ENCODE peak calls at places on chromosomes 11 and 22, in ten cellular contexts. One of them, this sample, is unnamed.

GRCh38 chr11:16981651-16982194 is 32.5 kb downstream of the PLEKHA7 start:
- DNase-seq in IMR-90: peak
- DNase-seq in DMS153: peak
- DNase-seq in transverse colon: no peak
- DNase-seq in activated naive CD4-positive, alpha-beta T cell treated with Interleukin-2 at 50 U/mL for 16 hours: no peak
- DNase-seq in GM10248: no peak
- DNase-seq in stimulated activated CD4-positive, alpha-beta T cell treated with anti-CD3 and anti-CD28 coated beads, Interleukin-15, amount 100 ng/mL, for 1 hour: no peak
- DNase-seq in NCI-H460: no peak
- DNase-seq in nucleus accumbens: peak
- DNase-seq in OCI-LY7: no peak
- DNase-seq in this sample: no peak

GRCh38 chr22:40312050-40312449 is 34.2 kb upstream of the ADSL start:
- DNase-seq in IMR-90: no peak
- DNase-seq in DMS153: no peak
- DNase-seq in transverse colon: no peak
- DNase-seq in activated naive CD4-positive, alpha-beta T cell treated with Interleukin-2 at 50 U/mL for 16 hours: no peak
- DNase-seq in GM10248: no peak
- DNase-seq in stimulated activated CD4-positive, alpha-beta T cell treated with anti-CD3 and anti-CD28 coated beads, Interleukin-15, amount 100 ng/mL, for 1 hour: no peak
- DNase-seq in NCI-H460: no peak
- DNase-seq in nucleus accumbens: no peak
- DNase-seq in OCI-LY7: no peak
- DNase-seq in this sample: no peak

GRCh38 chr11:3000032-3000961 is 8.2 kb upstream of the NAP1L4 start:
- DNase-seq in IMR-90: peak
- DNase-seq in DMS153: peak
- DNase-seq in transverse colon: peak
- DNase-seq in activated naive CD4-positive, alpha-beta T cell treated with Interleukin-2 at 50 U/mL for 16 hours: no peak
- DNase-seq in GM10248: no peak
- DNase-seq in stimulated activated CD4-positive, alpha-beta T cell treated with anti-CD3 and anti-CD28 coated beads, Interleukin-15, amount 100 ng/mL, for 1 hour: no peak
- DNase-seq in NCI-H460: no peak
- DNase-seq in nucleus accumbens: peak
- DNase-seq in OCI-LY7: no peak
- DNase-seq in this sample: no peak

GRCh38 chr22:25064894-25065560 is 112.5 kb downstream of the KIAA1671 start:
- DNase-seq in IMR-90: no peak
- DNase-seq in DMS153: no peak
- DNase-seq in transverse colon: no peak
- DNase-seq in activated naive CD4-positive, alpha-beta T cell treated with Interleukin-2 at 50 U/mL for 16 hours: no peak
- DNase-seq in GM10248: no peak
- DNase-seq in stimulated activated CD4-positive, alpha-beta T cell treated with anti-CD3 and anti-CD28 coated beads, Interleukin-15, amount 100 ng/mL, for 1 hour: no peak
- DNase-seq in NCI-H460: no peak
- DNase-seq in nucleus accumbens: no peak
- DNase-seq in OCI-LY7: no peak
- DNase-seq in this sample: no peak

GRCh38 chr11:3216027-3216525 is 2.5 kb downstream of the MRGPRG start:
- DNase-seq in IMR-90: no peak
- DNase-seq in DMS153: no peak
- DNase-seq in transverse colon: peak
- DNase-seq in activated naive CD4-positive, alpha-beta T cell treated with Interleukin-2 at 50 U/mL for 16 hours: no peak
- DNase-seq in GM10248: no peak
- DNase-seq in stimulated activated CD4-positive, alpha-beta T cell treated with anti-CD3 and anti-CD28 coated beads, Interleukin-15, amount 100 ng/mL, for 1 hour: no peak
- DNase-seq in NCI-H460: no peak
- DNase-seq in nucleus accumbens: no peak
- DNase-seq in OCI-LY7: no peak
- DNase-seq in this sample: no peak

GRCh38 chr11:83956119-83956697 is 670.0 kb upstream of the CCDC90B start:
- DNase-seq in IMR-90: no peak
- DNase-seq in DMS153: no peak
- DNase-seq in transverse colon: no peak
- DNase-seq in activated naive CD4-positive, alpha-beta T cell treated with Interleukin-2 at 50 U/mL for 16 hours: no peak
- DNase-seq in GM10248: no peak
- DNase-seq in stimulated activated CD4-positive, alpha-beta T cell treated with anti-CD3 and anti-CD28 coated beads, Interleukin-15, amount 100 ng/mL, for 1 hour: no peak
- DNase-seq in NCI-H460: no peak
- DNase-seq in nucleus accumbens: no peak
- DNase-seq in OCI-LY7: no peak
- DNase-seq in this sample: no peak

GRCh38 chr11:121652982-121653381 is 200.2 kb upstream of the SORL1-AS1 start:
- DNase-seq in IMR-90: no peak
- DNase-seq in DMS153: no peak
- DNase-seq in transverse colon: no peak
- DNase-seq in activated naive CD4-positive, alpha-beta T cell treated with Interleukin-2 at 50 U/mL for 16 hours: no peak
- DNase-seq in GM10248: no peak
- DNase-seq in stimulated activated CD4-positive, alpha-beta T cell treated with anti-CD3 and anti-CD28 coated beads, Interleukin-15, amount 100 ng/mL, for 1 hour: no peak
- DNase-seq in NCI-H460: no peak
- DNase-seq in nucleus accumbens: no peak
- DNase-seq in OCI-LY7: peak
- DNase-seq in this sample: no peak

GRCh38 chr22:32204856-32205722 is at the start of gene RFPL2:
- DNase-seq in IMR-90: peak
- DNase-seq in DMS153: peak
- DNase-seq in transverse colon: peak
- DNase-seq in activated naive CD4-positive, alpha-beta T cell treated with Interleukin-2 at 50 U/mL for 16 hours: peak
- DNase-seq in GM10248: peak
- DNase-seq in stimulated activated CD4-positive, alpha-beta T cell treated with anti-CD3 and anti-CD28 coated beads, Interleukin-15, amount 100 ng/mL, for 1 hour: no peak
- DNase-seq in NCI-H460: peak
- DNase-seq in nucleus accumbens: peak
- DNase-seq in OCI-LY7: no peak
- DNase-seq in this sample: no peak

GRCh38 chr11:27571151-27571840 is 64.7 kb upstream of the LIN7C start:
- DNase-seq in IMR-90: peak
- DNase-seq in DMS153: no peak
- DNase-seq in transverse colon: no peak
- DNase-seq in activated naive CD4-positive, alpha-beta T cell treated with Interleukin-2 at 50 U/mL for 16 hours: no peak
- DNase-seq in GM10248: no peak
- DNase-seq in stimulated activated CD4-positive, alpha-beta T cell treated with anti-CD3 and anti-CD28 coated beads, Interleukin-15, amount 100 ng/mL, for 1 hour: no peak
- DNase-seq in NCI-H460: no peak
- DNase-seq in nucleus accumbens: no peak
- DNase-seq in OCI-LY7: no peak
- DNase-seq in this sample: no peak

GRCh38 chr22:26588749-26589366 is 1.1 kb downstream of the TPST2 start:
- DNase-seq in IMR-90: no peak
- DNase-seq in DMS153: no peak
- DNase-seq in transverse colon: no peak
- DNase-seq in activated naive CD4-positive, alpha-beta T cell treated with Interleukin-2 at 50 U/mL for 16 hours: no peak
- DNase-seq in GM10248: no peak
- DNase-seq in stimulated activated CD4-positive, alpha-beta T cell treated with anti-CD3 and anti-CD28 coated beads, Interleukin-15, amount 100 ng/mL, for 1 hour: no peak
- DNase-seq in NCI-H460: no peak
- DNase-seq in nucleus accumbens: no peak
- DNase-seq in OCI-LY7: no peak
- DNase-seq in this sample: no peak

This sample was measured in stimulated activated naive B cell treated with anti-CD40 and anti-IgM and Interleukin-4, amounts not matched to agents 10 μg/mL and 1 μg/mL and 100 μg/mL, for 72 hours.